ENCODE peak calls at places on chromosomes 5 and 9, in four cellular contexts. B is nucleus accumbens; W is stimulated activated CD8-positive, alpha-beta memory T cell treated with anti-CD3 and anti-CD28 coated beads, Interleukin-15, amount 100 ng/mL, for 1 hour; Q is activated CD4-positive, alpha-beta T cell treated with anti-CD3 and anti-CD28 coated beads, Interleukin-2, amount 50 U/mL, for 24 hours. X is an unnamed sample.

GRCh38 chr9:115400801-115401200 is 282.8 kb upstream of the TNC start:
- DNase-seq in Q (no peak), B (no peak), W (no peak), X (no peak)

GRCh38 chr9:106875548-106875947 is 12.6 kb downstream of the ZNF462 start:
- DNase-seq in Q (no peak), B (no peak), W (no peak), X (no peak)

GRCh38 chr9:5869315-5870019 is 21.2 kb upstream of the MLANA start:
- DNase-seq in Q (no peak), W (no peak), B (no peak), X (no peak)

GRCh38 chr9:130662927-130663257 is 1.5 kb upstream of the PRDM12 start:
- DNase-seq in B (no peak), Q (no peak), W (no peak), X (no peak)

GRCh38 chr5:89967806-89968444 is 441.6 kb downstream of the CETN3 start:
- DNase-seq in B (no peak), W (no peak), Q (no peak), X (no peak)

GRCh38 chr5:130710596-130710995 is 454.5 kb downstream of the HINT1 start:
- DNase-seq in W (no peak), Q (no peak), B (no peak), X (no peak)

GRCh38 chr9:114413909-114414308 is 26.1 kb upstream of the AKNA start:
- DNase-seq in W (no peak), Q (no peak), B (no peak), X (no peak)

GRCh38 chr5:177175336-177175735 is 41.8 kb downstream of the NSD1 start:
- DNase-seq in Q (no peak), W (no peak), B (no peak), X (no peak)

GRCh38 chr5:39226558-39226957 is 7.2 kb upstream of the FYB1 start:
- DNase-seq in W (no peak), B (no peak), Q (no peak), X (no peak)

GRCh38 chr5:162529886-162530285 is 462.3 kb downstream of the GABRG2 start:
- DNase-seq in W (no peak), B (no peak), Q (no peak), X (no peak)

GRCh38 chr9:68455436-68455835 is 85.2 kb downstream of the TMEM252 start:
- DNase-seq in B (no peak), W (no peak), Q (no peak), X (no peak)

GRCh38 chr9:83061036-83061435 is 1.9 kb downstream of the RASEF start:
- DNase-seq in B (no peak), W (no peak), Q (no peak), X (no peak)

GRCh38 chr9:74499111-74499601 is 2.0 kb downstream of the RORB start:
- DNase-seq in Q (no peak), W (no peak), B (peak; percentile 7), X (no peak)

GRCh38 chr5:163789870-163790269 is 284.5 kb downstream of the MAT2B start:
- DNase-seq in B (no peak), W (no peak), Q (no peak), X (no peak)

GRCh38 chr5:178336889-178337785 is 104.5 kb upstream of the PHYKPL start:
- DNase-seq in W (no peak), B (no peak), Q (no peak), X (peak; percentile 32)

GRCh38 chr9:91790912-91791311 is 159.1 kb downstream of the ROR2 start:
- DNase-seq in B (no peak), Q (no peak), W (no peak), X (no peak)

GRCh38 chr5:68435611-68436010 is 220.1 kb downstream of the PIK3R1 start:
- DNase-seq in W (no peak), B (no peak), Q (no peak), X (no peak)

GRCh38 chr5:108983456-108984092 is 235.9 kb downstream of the FER start:
- DNase-seq in B (no peak), Q (no peak), W (no peak), X (no peak)

GRCh38 chr9:133656211-133657119 is 20.3 kb downstream of the DBH start:
- DNase-seq in Q (no peak), W (no peak), B (no peak), X (peak; percentile 84)

GRCh38 chr9:121765021-121765950 is 113.9 kb downstream of the DAB2IP start:
- DNase-seq in B (no peak), W (no peak), Q (no peak), X (no peak)

GRCh38 chr5:167381457-167381856 is 910.0 kb upstream of the WWC1 start:
- DNase-seq in Q (no peak), B (no peak), W (no peak), X (no peak)

GRCh38 chr5:56688402-56688801 is 126.9 kb upstream of the MAP3K1 start:
- DNase-seq in B (no peak), Q (no peak), W (no peak), X (no peak)

GRCh38 chr5:77168187-77168883 is 42.1 kb upstream of the PDE8B start:
- DNase-seq in W (no peak), B (peak; percentile 90), Q (no peak), X (no peak)

GRCh38 chr9:20640331-20641187 is 18.3 kb upstream of the MLLT3 start:
- DNase-seq in W (peak; percentile 56), Q (peak; percentile 73), B (peak; percentile 26), X (peak; percentile 91)